ENCODE peak calls at places on chromosomes 12 and 14, in six cellular contexts. H, V, J, U, I and P are unnamed samples.

GRCh38 chr12:120363274-120363855 is 5.6 kb downstream of the MSI1 start:
- DNase-seq in H (no peak), V (no peak), J (no peak), U (no peak), I (no peak), P (no peak)

GRCh38 chr14:77027538-77028383 is 747 bp downstream of the IRF2BPL start:
- DNase-seq in H (peak; percentile 81), V (peak; percentile 47), J (peak; percentile 97), U (peak; percentile 84), I (no peak), P (peak; percentile 27)

GRCh38 chr12:122348505-122348904 is 74.0 kb downstream of the CLIP1 start:
- DNase-seq in H (no peak), V (no peak), J (peak; percentile 8), U (no peak), I (no peak), P (no peak)

GRCh38 chr14:77143071-77143470 is 1.5 kb upstream of the ZDHHC22 start:
- DNase-seq in H (no peak), V (no peak), J (no peak), U (no peak), I (no peak), P (no peak)

GRCh38 chr12:5524769-5525436 is 93.0 kb downstream of the NTF3 start:
- DNase-seq in H (no peak), V (no peak), J (no peak), U (no peak), I (no peak), P (no peak)

GRCh38 chr12:100267603-100268281 is 765 bp downstream of the SCYL2 start:
- DNase-seq in H (peak; percentile 37), V (no peak), J (peak; percentile 30), U (peak; percentile 55), I (no peak), P (peak; percentile 32)

GRCh38 chr12:33180921-33181320 is 258.7 kb downstream of the SYT10 start:
- DNase-seq in H (no peak), V (no peak), J (peak; percentile 42), U (no peak), I (no peak), P (no peak)

GRCh38 chr12:98503343-98503592 is 12.1 kb upstream of the TMPO start:
- DNase-seq in H (peak; percentile 92), V (peak; percentile 91), J (peak; percentile 88), U (peak; percentile 97), I (peak; percentile 86), P (peak; percentile 97)

GRCh38 chr14:75307700-75308379 is 29.2 kb downstream of the FOS start:
- DNase-seq in H (peak; percentile 76), V (peak; percentile 90), J (peak; percentile 82), U (peak; percentile 79), I (peak; percentile 75), P (peak; percentile 90)
- H3K4me2 ChIP-seq in H (no peak overlapping the region), V (no peak overlapping the region), J (no peak overlapping the region), U (no peak overlapping the region), I (no peak overlapping the region), P (no peak overlapping the region)

GRCh38 chr12:56484566-56484965 is 3.4 kb downstream of the GLS2 start:
- DNase-seq in H (no peak), V (no peak), J (no peak), U (no peak), I (no peak), P (no peak)

GRCh38 chr12:56487448-56488040 is 417 bp downstream of the GLS2 start:
- DNase-seq in H (no peak), V (peak; percentile 80), J (no peak), U (peak; percentile 23), I (no peak), P (no peak)

GRCh38 chr12:56486694-56487093 is 1.3 kb downstream of the GLS2 start:
- DNase-seq in H (no peak), V (no peak), J (no peak), U (no peak), I (no peak), P (no peak)

GRCh38 chr12:56488041-56488955 is at the start of gene GLS2:
- DNase-seq in H (peak; percentile 73), V (peak; percentile 93), J (peak; percentile 55), U (peak; percentile 69), I (peak; percentile 39), P (peak; percentile 58)
- H2AFZ ChIP-seq in H (peak within 1 kb of the TSS; percentile 76), V (peak within 1 kb of the TSS; percentile 17), J (no peak within 1 kb of the TSS), U (peak within 1 kb of the TSS; percentile 19), I (peak within 1 kb of the TSS; percentile 93), P (peak within 1 kb of the TSS; percentile 71)

DNA sequence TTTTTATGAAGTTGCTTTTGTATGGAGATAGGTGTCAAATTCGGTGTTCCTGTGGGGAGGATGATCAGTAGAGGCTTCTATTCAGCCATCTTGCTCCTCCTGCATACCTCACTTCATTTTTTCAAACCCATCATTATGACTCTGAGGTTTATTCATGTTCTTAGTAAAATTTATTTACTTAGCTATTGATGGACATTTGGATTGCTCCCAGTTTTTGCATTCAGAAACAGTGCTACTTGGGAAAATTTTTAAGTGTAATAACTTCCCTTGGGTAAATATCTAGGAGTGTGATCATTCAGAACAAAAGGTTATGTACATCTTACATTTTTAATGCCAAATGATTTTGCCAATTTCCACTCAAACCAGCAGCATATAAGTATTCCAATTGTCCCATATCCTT is 208.3 kb downstream of the SYNE2 start:
- DNase-seq in H (no peak), V (no peak), J (no peak), U (no peak), I (no peak), P (no peak)
- H4K91ac ChIP-seq in H (no peak overlapping the region), V (no peak overlapping the region), J (no peak overlapping the region), U (no peak overlapping the region), I (no peak overlapping the region), P (no peak overlapping the region)

DNA sequence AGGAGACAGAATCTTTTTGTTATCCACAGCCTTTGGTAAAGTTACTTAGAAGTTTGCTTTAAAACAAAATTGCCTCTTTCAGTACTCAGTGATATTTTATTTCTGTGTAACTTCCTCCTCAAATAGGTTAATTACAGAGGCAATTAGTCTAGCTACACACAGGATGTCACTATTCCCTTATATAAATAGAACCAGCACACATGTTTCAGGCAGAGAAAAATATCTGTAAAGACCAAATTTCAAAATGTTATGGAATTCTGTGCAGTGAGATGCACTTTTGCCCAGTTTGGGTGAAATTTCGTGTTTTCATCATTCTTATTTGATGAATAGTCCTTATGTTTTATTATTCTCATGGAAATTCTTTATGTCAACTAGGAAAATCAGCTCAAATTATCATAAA is 410.6 kb upstream of the SOX5 start:
- DNase-seq in H (peak; percentile 10), V (no peak), J (peak; percentile 6), U (peak; percentile 45), I (no peak), P (no peak)
- H3K4me2 ChIP-seq in H (no peak overlapping the region), V (no peak overlapping the region), J (no peak overlapping the region), U (no peak overlapping the region), I (no peak overlapping the region), P (no peak overlapping the region)

DNA sequence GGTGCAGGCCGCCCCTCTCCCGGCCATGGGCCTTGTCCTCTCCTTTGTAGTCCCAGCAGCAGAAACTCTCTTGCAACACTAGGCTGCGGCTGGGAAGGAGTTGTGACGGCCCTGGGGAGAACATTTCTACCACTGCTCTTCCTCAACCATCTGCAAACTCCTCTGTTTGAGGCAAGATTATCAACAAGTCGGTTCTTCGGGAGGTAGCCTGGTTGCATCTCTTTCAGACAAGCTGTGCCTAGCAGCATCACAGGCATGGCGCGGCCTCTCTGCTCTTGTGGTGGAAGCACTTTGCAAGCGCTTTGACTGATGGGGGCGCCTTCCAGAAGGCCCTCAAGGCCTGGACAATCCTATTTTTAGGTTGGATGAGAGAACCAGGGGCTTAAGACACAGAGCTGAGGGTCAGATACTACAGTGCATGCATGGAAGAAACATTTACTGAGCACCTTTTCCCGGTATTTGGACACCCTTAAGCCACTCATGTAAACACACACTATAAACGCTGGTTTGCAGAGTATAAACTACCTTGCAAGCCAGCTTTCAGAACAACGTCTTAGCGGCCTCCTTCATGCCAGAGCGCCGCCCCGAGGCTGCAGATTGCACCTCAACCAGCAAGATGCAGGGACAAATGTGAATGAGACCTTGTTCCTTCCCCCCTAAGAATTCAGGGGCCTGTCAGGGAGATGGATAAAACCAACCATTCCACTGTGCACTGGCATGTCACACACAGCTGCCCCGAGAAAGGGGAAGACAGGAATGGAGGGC is 1.3 kb upstream of the PRIMA1 start:
- DNase-seq in H (no peak), V (peak; percentile 54), J (no peak), U (no peak), I (no peak), P (peak; percentile 33)
- H2AFZ ChIP-seq in H (no peak overlapping the region), V (no peak overlapping the region), J (no peak overlapping the region), U (no peak overlapping the region), I (peak overlapping the region; percentile 43), P (peak overlapping the region; percentile 79)

GRCh38 chr12:75739916-75740315 is 228.5 kb upstream of the KRR1 start:
- DNase-seq in H (no peak), V (no peak), J (no peak), U (no peak), I (no peak), P (no peak)
- H4K91ac ChIP-seq in H (no peak overlapping the region), V (no peak overlapping the region), J (no peak overlapping the region), U (no peak overlapping the region), I (no peak overlapping the region), P (no peak overlapping the region)

GRCh38 chr14:71414631-71415403 is 507.6 kb downstream of the PCNX1 start:
- DNase-seq in H (peak; percentile 71), V (no peak), J (no peak), U (peak; percentile 36), I (no peak), P (no peak)
- H3K4me2 ChIP-seq in H (peak overlapping the region; percentile 84), V (no peak overlapping the region), J (no peak overlapping the region), U (no peak overlapping the region), I (no peak overlapping the region), P (no peak overlapping the region)